ENCODE peak calls at places on chromosomes 13 and 19, in eight cellular contexts. J, T, U, C, P, O, H and X are unnamed samples.

GRCh38 chr19:8304841-8305621 is 3.1 kb downstream of the CD320 start:
- DNase-seq in C (no peak), O (no peak), P (peak), H (no peak), U (no peak), J (no peak), T (no peak), X (no peak)

GRCh38 chr19:18899624-18900560 is 3.9 kb upstream of the CERS1 start:
- DNase-seq in U (no peak), J (no peak), O (no peak), T (no peak), C (no peak), H (no peak), P (no peak), X (no peak)

GRCh38 chr19:34733266-34733825 is 697 bp upstream of the ZNF181 start:
- DNase-seq in P (peak), J (peak), H (no peak), C (no peak), U (no peak), O (no peak), T (no peak), X (no peak)

GRCh38 chr13:29471551-29471950 is 123.9 kb downstream of the SLC7A1 start:
- DNase-seq in U (no peak), H (no peak), O (no peak), P (no peak), C (no peak), J (no peak), T (no peak), X (no peak)

GRCh38 chr13:29925457-29925856 is 75.0 kb upstream of the UBL3 start:
- DNase-seq in J (peak), C (peak), T (peak), U (peak), O (peak), H (peak), P (peak), X (no peak)

GRCh38 chr13:60869941-60870613 is 473.1 kb downstream of the TDRD3 start:
- DNase-seq in J (no peak), P (peak), H (no peak), T (no peak), C (no peak), O (no peak), U (no peak), X (no peak)

GRCh38 chr13:93259527-93260080 is 33.0 kb downstream of the GPC6 start:
- DNase-seq in O (no peak), C (no peak), U (no peak), H (peak), T (no peak), P (no peak), J (no peak), X (no peak)

GRCh38 chr13:28338202-28338601 is 156.7 kb downstream of the FLT1 start:
- DNase-seq in U (no peak), T (no peak), H (no peak), O (no peak), C (peak), J (no peak), P (no peak), X (no peak)

GRCh38 chr19:5237939-5238480 is 102.6 kb downstream of the PTPRS start:
- DNase-seq in T (no peak), O (no peak), P (no peak), J (no peak), H (no peak), C (no peak), U (no peak), X (no peak)

GRCh38 chr19:37817180-37817911 is 38.0 kb upstream of the ZNF573 start:
- DNase-seq in C (peak), H (peak), T (peak), O (no peak), P (peak), J (peak), U (peak), X (peak)

GRCh38 chr19:50947123-50947522 is 5.7 kb downstream of the KLK5 start:
- DNase-seq in P (no peak), J (no peak), U (no peak), H (no peak), T (no peak), O (no peak), C (no peak), X (no peak)

GRCh38 chr19:1503089-1503924 is 9.5 kb downstream of the ADAMTSL5 start:
- DNase-seq in T (peak), O (no peak), J (no peak), U (peak), P (peak), H (peak), C (peak), X (no peak)

GRCh38 chr13:23323946-23324709 is 109.4 kb downstream of the SACS start:
- DNase-seq in O (no peak), H (peak), C (no peak), T (no peak), J (no peak), P (no peak), U (no peak), X (no peak)

GRCh38 chr19:21750586-21751128 is 16.7 kb downstream of the ZNF100 start:
- DNase-seq in P (peak), C (no peak), T (no peak), H (no peak), J (no peak), U (no peak), O (no peak), X (no peak)

GRCh38 chr13:19072543-19072942 is 109.1 kb downstream of the TUBA3C start:
- DNase-seq in J (no peak), C (no peak), T (no peak), O (no peak), P (no peak), U (no peak), H (no peak), X (no peak)

GRCh38 chr13:26168276-26168814 is 53.8 kb downstream of the RNF6 start:
- DNase-seq in O (no peak), U (no peak), C (peak), J (no peak), T (peak), P (no peak), H (peak), X (no peak)